ENCODE peak calls at places on chromosomes 5 and 9, in four cellular contexts. M, K, C and W are unnamed samples.

GRCh38 chr9:115548826-115549225 is 430.9 kb upstream of the TNC start:
- DNase-seq in K (no peak), C (no peak), M (no peak), W (no peak)

GRCh38 chr9:113934167-113934566 is 58.1 kb downstream of the ZNF618 start:
- DNase-seq in M (no peak), K (no peak), C (no peak), W (peak)

GRCh38 chr5:17330386-17330785 is 113.0 kb downstream of the BASP1 start:
- DNase-seq in C (no peak), K (no peak), M (no peak), W (no peak)

GRCh38 chr5:36228505-36228904 is 13.2 kb downstream of the NADK2 start:
- DNase-seq in K (no peak), M (no peak), C (no peak), W (no peak)

GRCh38 chr5:173041881-173042481 is 14.2 kb upstream of the CREBRF start:
- DNase-seq in M (no peak), K (no peak), C (no peak), W (no peak)

GRCh38 chr9:121772600-121773285 is 121.3 kb downstream of the DAB2IP start:
- DNase-seq in K (no peak), M (no peak), C (no peak), W (no peak)

GRCh38 chr9:8868632-8869031 is 1069.1 kb upstream of the DMAC1 start:
- DNase-seq in K (no peak), M (no peak), C (no peak), W (no peak)

GRCh38 chr5:52964138-52964537 is 25.0 kb upstream of the ITGA2 start:
- DNase-seq in C (no peak), K (no peak), M (no peak), W (no peak)

GRCh38 chr5:149211566-149211965 is 60.1 kb upstream of the AFAP1L1 start:
- DNase-seq in K (no peak), M (no peak), C (no peak), W (no peak)

GRCh38 chr5:88452820-88453219 is 184.2 kb upstream of the TMEM161B start:
- DNase-seq in K (no peak), C (no peak), M (no peak), W (no peak)

GRCh38 chr9:34363619-34364351 is 12.9 kb downstream of the MYORG start:
- DNase-seq in K (no peak), C (no peak), M (no peak), W (no peak)

GRCh38 chr5:123156577-123157296 is 67.7 kb downstream of the PRDM6 start:
- DNase-seq in M (no peak), C (no peak), K (no peak), W (no peak)

GRCh38 chr5:170863646-170864045 is 1.8 kb downstream of the RANBP17 start:
- DNase-seq in K (no peak), C (no peak), M (no peak), W (no peak)

GRCh38 chr9:875119-875962 is 33.8 kb downstream of the DMRT1 start:
- DNase-seq in M (no peak), K (no peak), C (no peak), W (no peak)

GRCh38 chr9:72937545-72937944 is 15.3 kb downstream of the ALDH1A1 start:
- DNase-seq in C (no peak), M (no peak), K (peak), W (no peak)

GRCh38 chr9:117825609-117826347 is 121.6 kb downstream of the TLR4 start:
- DNase-seq in K (no peak), C (no peak), M (peak), W (no peak)

GRCh38 chr5:5304361-5305035 is 118.0 kb upstream of the ICE1 start:
- DNase-seq in M (no peak), C (no peak), K (peak), W (no peak)

GRCh38 chr9:78982849-78983248 is 588.9 kb upstream of the TLE4 start:
- DNase-seq in M (no peak), C (no peak), K (no peak), W (no peak)

GRCh38 chr9:114489928-114490327 is 15.3 kb downstream of the WHRN start:
- DNase-seq in K (no peak), M (no peak), C (no peak), W (no peak)

GRCh38 chr9:105632807-105633206 is 29.4 kb upstream of the TAL2 start:
- DNase-seq in M (no peak), K (no peak), C (no peak), W (no peak)

GRCh38 chr5:139363937-139364336 is 19.2 kb downstream of the SLC23A1 start:
- DNase-seq in M (no peak), K (no peak), C (no peak), W (no peak)

GRCh38 chr9:27457445-27457844 is 66.6 kb upstream of the IFNK start:
- DNase-seq in K (no peak), M (no peak), C (no peak), W (no peak)

GRCh38 chr5:12175914-12176585 is 271.8 kb upstream of the CTNND2 start:
- DNase-seq in C (no peak), K (no peak), M (no peak), W (no peak)

GRCh38 chr9:22050924-22051323 is 41.8 kb upstream of the CDKN2B start:
- DNase-seq in K (no peak), M (no peak), C (no peak), W (no peak)

GRCh38 chr9:119588874-119589560 is 219.8 kb upstream of the BRINP1 start:
- DNase-seq in K (no peak), C (peak), M (no peak), W (no peak)

GRCh38 chr5:1658665-1659064 is 134.9 kb upstream of the LPCAT1 start:
- DNase-seq in C (no peak), M (no peak), K (no peak), W (no peak)